ENCODE peak calls at places on chromosomes 7 and 10, in seven cellular contexts. Q, L, S, Y, G, E and W are unnamed samples.

GRCh38 chr7:78437118-78437517 is 638.5 kb downstream of the PHTF2 start:
- DNase-seq in Y (peak; percentile 78), L (no peak), E (peak; percentile 57), G (no peak), S (no peak), Q (no peak), W (no peak)

GRCh38 chr10:9253121-9253520 is 1198.6 kb downstream of the GATA3 start:
- DNase-seq in Y (peak; percentile 28), Q (no peak), S (no peak), E (peak; percentile 73), L (no peak), G (no peak), W (no peak)

GRCh38 chr7:74312418-74313021 is 23.3 kb downstream of the CLIP2 start:
- DNase-seq in G (no peak), L (no peak), E (no peak), S (no peak), Q (no peak), Y (no peak), W (no peak)

GRCh38 chr7:157126921-157127320 is 11.8 kb upstream of the UBE3C start:
- DNase-seq in G (no peak), E (no peak), Y (no peak), S (no peak), Q (no peak), L (no peak), W (no peak)

GRCh38 chr7:35758421-35758820 is 42.4 kb upstream of the SEPTIN7 start:
- DNase-seq in S (no peak), Y (no peak), E (no peak), G (no peak), L (no peak), Q (no peak), W (no peak)

GRCh38 chr10:92180326-92180881 is 110.5 kb downstream of the CPEB3 start:
- DNase-seq in E (no peak), S (no peak), Q (no peak), G (no peak), L (no peak), Y (no peak), W (no peak)

GRCh38 chr10:103145860-103146466 is 47.1 kb downstream of the NT5C2 start:
- DNase-seq in E (peak; percentile 94), S (no peak), L (peak; percentile 76), Q (no peak), Y (peak; percentile 92), G (peak; percentile 58), W (peak; percentile 75)

GRCh38 chr10:19256331-19256730 is 207.7 kb downstream of the MALRD1 start:
- DNase-seq in S (no peak), L (no peak), E (no peak), G (no peak), Y (no peak), Q (no peak), W (no peak)

GRCh38 chr7:116854132-116854531 is 8.3 kb upstream of the CAPZA2 start:
- DNase-seq in G (no peak), Y (no peak), Q (no peak), E (no peak), S (no peak), L (no peak), W (no peak)

GRCh38 chr7:108000875-108001758 is 1.8 kb downstream of the LAMB1 start:
- DNase-seq in G (peak; percentile 48), Q (peak; percentile 85), E (peak; percentile 58), L (peak; percentile 29), Y (peak; percentile 30), S (no peak), W (peak; percentile 80)

GRCh38 chr10:113494736-113495135 is 58.1 kb upstream of the HABP2 start:
- DNase-seq in L (no peak), S (no peak), Q (no peak), Y (no peak), G (no peak), E (no peak), W (no peak)

GRCh38 chr10:5942471-5942870 is 34.9 kb downstream of the IL15RA start:
- DNase-seq in G (peak; percentile 60), Y (no peak), E (no peak), S (no peak), L (peak; percentile 39), Q (no peak), W (peak; percentile 32)

GRCh38 chr10:43355749-43356371 is 15.6 kb upstream of the FXYD4 start:
- DNase-seq in G (no peak), S (no peak), E (peak; percentile 26), Q (no peak), L (no peak), Y (no peak), W (peak; percentile 70)

GRCh38 chr10:124722812-124723783 is 21.1 kb downstream of the FAM53B start:
- DNase-seq in L (no peak), G (no peak), Y (no peak), E (no peak), S (no peak), Q (no peak), W (no peak)

GRCh38 chr7:38681882-38682281 is 50.7 kb upstream of the AMPH start:
- DNase-seq in Q (no peak), Y (peak; percentile 31), E (peak; percentile 30), S (no peak), L (no peak), G (no peak), W (no peak)

GRCh38 chr7:24967696-24968095 is 12.3 kb downstream of the OSBPL3 start:
- DNase-seq in Q (no peak), E (no peak), G (no peak), L (no peak), Y (no peak), S (no peak), W (no peak)

GRCh38 chr7:5428470-5429252 is 5.0 kb upstream of the TNRC18 start:
- DNase-seq in S (no peak), Q (no peak), G (peak; percentile 77), E (peak; percentile 94), Y (peak; percentile 90), L (peak; percentile 70), W (peak; percentile 77)

GRCh38 chr7:27111753-27112277 is 9.3 kb upstream of the HOXA2 start:
- DNase-seq in E (peak; percentile 56), Q (no peak), Y (peak; percentile 39), L (no peak), S (no peak), G (no peak), W (peak; percentile 22)
- H3K4me1 ChIP-seq in E (peaks cover 22% of the 10 kb centered on the region), Q (no peaks in the 10 kb centered on the region), Y (peaks cover 27% of the 10 kb centered on the region), L (peaks cover 22% of the 10 kb centered on the region), S (peaks cover 11% of the 10 kb centered on the region), G (peaks cover 34% of the 10 kb centered on the region), W (peaks cover 6% of the 10 kb centered on the region)

GRCh38 chr7:1238363-1239331 is 6.0 kb downstream of the UNCX start:
- DNase-seq in E (no peak), Y (no peak), G (no peak), L (no peak), S (no peak), Q (no peak), W (no peak)
- H3K27me3 ChIP-seq in E (peaks cover 78% of the 10 kb centered on the region), Y (peaks cover 92% of the 10 kb centered on the region), G (peaks cover 60% of the 10 kb centered on the region), L (peaks cover 96% of the 10 kb centered on the region), S (peaks cover 97% of the 10 kb centered on the region), Q (peaks cover 84% of the 10 kb centered on the region), W (peaks cover 88% of the 10 kb centered on the region)

DNA sequence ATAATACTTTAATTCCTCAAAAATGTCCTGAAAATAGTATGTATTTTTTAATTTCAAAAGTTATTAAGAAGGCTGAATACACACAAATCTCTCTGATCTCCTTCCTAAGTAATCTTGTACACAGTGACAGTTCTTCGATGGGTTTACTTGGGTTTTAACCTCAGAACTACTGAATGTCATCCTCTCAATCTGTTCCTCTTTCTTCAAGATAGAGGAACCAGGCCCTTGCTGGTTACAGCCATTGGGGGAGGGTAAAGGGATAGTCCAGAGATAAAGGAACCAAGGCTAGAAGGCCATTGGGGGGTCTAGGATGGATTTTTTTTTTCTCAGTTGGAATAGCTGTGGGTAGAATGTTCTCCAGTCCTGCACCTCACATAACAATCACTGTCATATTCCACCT is 224.9 kb downstream of the SKIDA1 start:
- DNase-seq in L (no peak), E (no peak), S (no peak), Y (no peak), Q (no peak), G (no peak), W (no peak)
- H3K4me1 ChIP-seq in L (no peaks in the 10 kb centered on the region), E (no peaks in the 10 kb centered on the region), S (peaks cover 6% of the 10 kb centered on the region), Y (no peaks in the 10 kb centered on the region), Q (peaks cover 3% of the 10 kb centered on the region), G (no peaks in the 10 kb centered on the region), W (no peaks in the 10 kb centered on the region)

GRCh38 chr10:78815702-78816334 is 252.9 kb upstream of the ZMIZ1 start:
- DNase-seq in Q (no peak), G (no peak), S (no peak), L (no peak), Y (no peak), E (no peak), W (no peak)

GRCh38 chr10:78819361-78820006 is 249.3 kb upstream of the ZMIZ1 start:
- DNase-seq in L (no peak), Y (no peak), E (no peak), G (no peak), S (no peak), Q (no peak), W (no peak)

GRCh38 chr10:78817361-78817760 is 251.4 kb upstream of the ZMIZ1 start:
- DNase-seq in E (peak; percentile 51), Y (no peak), Q (no peak), L (no peak), S (no peak), G (no peak), W (no peak)

GRCh38 chr10:78820007-78820362 is 248.8 kb upstream of the ZMIZ1 start:
- DNase-seq in Q (no peak), E (no peak), G (no peak), S (no peak), Y (no peak), L (no peak), W (no peak)

DNA sequence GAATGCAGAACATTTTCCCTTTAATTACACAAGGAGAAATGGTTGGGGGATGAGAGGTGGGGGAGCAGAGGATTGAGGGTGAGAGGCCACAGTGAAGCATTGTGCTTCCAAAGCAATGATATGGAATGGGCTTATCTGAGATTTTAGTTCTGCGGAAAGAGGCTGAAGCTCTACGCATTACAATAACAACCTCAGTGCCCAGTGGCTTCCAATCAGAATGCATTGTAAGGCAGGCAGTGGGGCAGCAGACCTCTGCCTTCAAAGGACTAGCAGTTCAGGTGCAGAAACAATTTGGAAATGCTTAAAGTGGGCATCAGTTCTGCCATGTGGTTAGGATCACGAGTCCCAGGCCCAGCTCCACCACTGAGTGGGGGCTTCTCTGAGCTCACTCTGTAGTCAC is 251.0 kb upstream of the ZMIZ1 start:
- DNase-seq in L (no peak), Q (no peak), G (no peak), E (no peak), Y (no peak), S (no peak), W (no peak)
- H3K27me3 ChIP-seq in L (no peaks in the 10 kb centered on the region), Q (no peaks in the 10 kb centered on the region), G (no peaks in the 10 kb centered on the region), E (peaks cover 4% of the 10 kb centered on the region), Y (peaks cover 34% of the 10 kb centered on the region), S (peaks cover 6% of the 10 kb centered on the region), W (no peaks in the 10 kb centered on the region)

GRCh38 chr10:11192304-11193018 is 174.8 kb downstream of the CELF2 start:
- DNase-seq in S (no peak), E (no peak), Y (no peak), L (no peak), Q (no peak), G (peak; percentile 33), W (no peak)

GRCh38 chr10:11189581-11190376 is 172.1 kb downstream of the CELF2 start:
- DNase-seq in S (no peak), L (no peak), E (no peak), Y (no peak), Q (no peak), G (no peak), W (no peak)

GRCh38 chr10:11186330-11186729 is 168.7 kb downstream of the CELF2 start:
- DNase-seq in L (no peak), Q (no peak), Y (no peak), S (no peak), G (no peak), E (no peak), W (no peak)

GRCh38 chr10:11195017-11195586 is 177.4 kb downstream of the CELF2 start:
- DNase-seq in Q (no peak), L (no peak), E (no peak), Y (no peak), S (no peak), G (no peak), W (no peak)

GRCh38 chr10:11191673-11192072 is 174.0 kb downstream of the CELF2 start:
- DNase-seq in Y (no peak), Q (no peak), G (no peak), E (no peak), S (no peak), L (no peak), W (no peak)
- H3K4me1 ChIP-seq in Y (no peaks in the 10 kb centered on the region), Q (peaks cover 9% of the 10 kb centered on the region), G (peaks cover 18% of the 10 kb centered on the region), E (no peaks in the 10 kb centered on the region), S (no peaks in the 10 kb centered on the region), L (peaks cover 4% of the 10 kb centered on the region), W (no peaks in the 10 kb centered on the region)